ENCODE peak calls at places on chromosomes 1 and 21, in four cellular contexts. One of them, this sample, is unnamed.

GRCh38 chr1:172826096-172826741 is 167.3 kb downstream of the FASLG start:
- DNase-seq in K562: no peak
- DNase-seq in HepG2: peak
- DNase-seq in GM12878: no peak
- DNase-seq in this sample: no peak

GRCh38 chr21:45447821-45448220 is 42.9 kb downstream of the COL18A1 start:
- DNase-seq in K562: no peak
- DNase-seq in HepG2: no peak
- DNase-seq in GM12878: no peak
- DNase-seq in this sample: no peak

GRCh38 chr1:151011154-151011850 is 3.1 kb downstream of the PRUNE1 start:
- DNase-seq in K562: no peak
- DNase-seq in HepG2: no peak
- DNase-seq in GM12878: no peak
- DNase-seq in this sample: no peak

GRCh38 chr1:48402619-48403018 is 69.4 kb downstream of the SPATA6 start:
- DNase-seq in K562: no peak
- DNase-seq in HepG2: no peak
- DNase-seq in GM12878: no peak
- DNase-seq in this sample: no peak

GRCh38 chr1:26367441-26367840 is 5.1 kb downstream of the ZNF683 start:
- DNase-seq in K562: no peak
- DNase-seq in HepG2: no peak
- DNase-seq in GM12878: no peak
- DNase-seq in this sample: no peak

GRCh38 chr21:43193651-43194302 is 25.0 kb downstream of the CRYAA start:
- DNase-seq in K562: no peak
- DNase-seq in HepG2: no peak
- DNase-seq in GM12878: no peak
- DNase-seq in this sample: peak

GRCh38 chr1:40780678-40781613 is 2.6 kb upstream of the KCNQ4 start:
- DNase-seq in K562: no peak
- DNase-seq in HepG2: no peak
- DNase-seq in GM12878: no peak
- DNase-seq in this sample: no peak

GRCh38 chr1:159880435-159880834 is 18.0 kb upstream of the VSIG8 start:
- DNase-seq in K562: no peak
- DNase-seq in HepG2: no peak
- DNase-seq in GM12878: no peak
- DNase-seq in this sample: no peak

GRCh38 chr1:33111965-33112364 is 31.0 kb downstream of the AZIN2 start:
- DNase-seq in K562: no peak
- DNase-seq in HepG2: peak
- DNase-seq in GM12878: no peak
- DNase-seq in this sample: no peak

GRCh38 chr1:6001992-6002576 is 9.9 kb upstream of the NPHP4 start:
- DNase-seq in K562: no peak
- DNase-seq in HepG2: no peak
- DNase-seq in GM12878: no peak
- DNase-seq in this sample: peak

GRCh38 chr1:17409391-17409811 is 30.1 kb downstream of the RCC2 start:
- DNase-seq in K562: no peak
- DNase-seq in HepG2: no peak
- DNase-seq in GM12878: no peak
- DNase-seq in this sample: no peak

GRCh38 chr1:177937931-177938330 is 31.9 kb downstream of the SEC16B start:
- DNase-seq in K562: no peak
- DNase-seq in HepG2: no peak
- DNase-seq in GM12878: no peak
- DNase-seq in this sample: no peak

GRCh38 chr1:3319874-3320245 is 134.6 kb upstream of the ARHGEF16 start:
- DNase-seq in K562: peak
- DNase-seq in HepG2: peak
- DNase-seq in GM12878: no peak
- DNase-seq in this sample: peak

GRCh38 chr1:196115641-196116040 is 492.6 kb downstream of the KCNT2 start:
- DNase-seq in K562: no peak
- DNase-seq in HepG2: no peak
- DNase-seq in GM12878: no peak
- DNase-seq in this sample: peak

GRCh38 chr1:201346337-201346939 is 31.0 kb downstream of the TNNT2 start:
- DNase-seq in K562: peak
- DNase-seq in HepG2: peak
- DNase-seq in GM12878: no peak
- DNase-seq in this sample: peak

GRCh38 chr1:96524100-96524499 is 197.5 kb upstream of the PTBP2 start:
- DNase-seq in K562: no peak
- DNase-seq in HepG2: no peak
- DNase-seq in GM12878: no peak
- DNase-seq in this sample: no peak

GRCh38 chr1:20466231-20466630 is 19.8 kb downstream of the CAMK2N1 start:
- DNase-seq in K562: no peak
- DNase-seq in HepG2: no peak
- DNase-seq in GM12878: no peak
- DNase-seq in this sample: no peak

GRCh38 chr1:6502000-6502891 is 10.8 kb upstream of the PLEKHG5 start:
- DNase-seq in K562: no peak
- DNase-seq in HepG2: no peak
- DNase-seq in GM12878: no peak
- DNase-seq in this sample: no peak

GRCh38 chr1:152162826-152163463 is 3.9 kb upstream of the RPTN start:
- DNase-seq in K562: no peak
- DNase-seq in HepG2: peak
- DNase-seq in GM12878: no peak
- DNase-seq in this sample: no peak

GRCh38 chr1:228646717-228647522 is 88.4 kb upstream of the RHOU start:
- DNase-seq in K562: peak
- DNase-seq in HepG2: peak
- DNase-seq in GM12878: no peak
- DNase-seq in this sample: peak

GRCh38 chr21:19321688-19322087 is 918.1 kb upstream of the TMPRSS15 start:
- DNase-seq in K562: no peak
- DNase-seq in HepG2: no peak
- DNase-seq in GM12878: no peak
- DNase-seq in this sample: no peak

GRCh38 chr1:93680121-93681094 is 1.2 kb downstream of the BCAR3 start:
- DNase-seq in K562: peak
- DNase-seq in HepG2: peak
- DNase-seq in GM12878: no peak
- DNase-seq in this sample: peak

GRCh38 chr1:108316545-108316944 is 72.7 kb upstream of the NBPF4 start:
- DNase-seq in K562: no peak
- DNase-seq in HepG2: peak
- DNase-seq in GM12878: no peak
- DNase-seq in this sample: no peak

GRCh38 chr1:158053276-158053675 is 59.8 kb downstream of the KIRREL1 start:
- DNase-seq in K562: no peak
- DNase-seq in HepG2: no peak
- DNase-seq in GM12878: no peak
- DNase-seq in this sample: no peak

GRCh38 chr1:74324684-74325448 is 89.7 kb downstream of the TNNI3K start:
- DNase-seq in K562: no peak
- DNase-seq in HepG2: peak
- DNase-seq in GM12878: no peak
- DNase-seq in this sample: no peak

GRCh38 chr1:108533351-108534083 is 26.4 kb upstream of the EEIG2 start:
- DNase-seq in K562: peak
- DNase-seq in HepG2: no peak
- DNase-seq in GM12878: peak
- DNase-seq in this sample: peak

GRCh38 chr1:163172596-163172995 is 30.1 kb downstream of the RGS5 start:
- DNase-seq in K562: no peak
- DNase-seq in HepG2: no peak
- DNase-seq in GM12878: no peak
- DNase-seq in this sample: no peak
- TF ChIP-seq NR2C2 in K562: no peak
- TF ChIP-seq NR2C2 in HepG2: no peak
- TF ChIP-seq NR2C2 in GM12878: no peak
- TF ChIP-seq NR2C2 in this sample: no peak

GRCh38 chr1:218383051-218383450 is 37.9 kb downstream of the TGFB2 start:
- DNase-seq in K562: no peak
- DNase-seq in HepG2: no peak
- DNase-seq in GM12878: no peak
- DNase-seq in this sample: no peak

GRCh38 chr1:218377143-218377660 is 32.1 kb downstream of the TGFB2 start:
- DNase-seq in K562: peak
- DNase-seq in HepG2: peak
- DNase-seq in GM12878: no peak
- DNase-seq in this sample: no peak

GRCh38 chr1:218383681-218384080 is 38.5 kb downstream of the TGFB2 start:
- DNase-seq in K562: no peak
- DNase-seq in HepG2: no peak
- DNase-seq in GM12878: no peak
- DNase-seq in this sample: no peak

GRCh38 chr1:218382261-218382660 is 37.1 kb downstream of the TGFB2 start:
- DNase-seq in K562: no peak
- DNase-seq in HepG2: no peak
- DNase-seq in GM12878: no peak
- DNase-seq in this sample: no peak

GRCh38 chr1:218380125-218380977 is 35.2 kb downstream of the TGFB2 start:
- DNase-seq in K562: no peak
- DNase-seq in HepG2: peak
- DNase-seq in GM12878: no peak
- DNase-seq in this sample: no peak
- TF ChIP-seq NR2C2 in K562: no peak
- TF ChIP-seq NR2C2 in HepG2: no peak
- TF ChIP-seq NR2C2 in GM12878: no peak
- TF ChIP-seq NR2C2 in this sample: no peak

GRCh38 chr1:156498447-156499193 is 2.0 kb downstream of the MEF2D start:
- DNase-seq in K562: no peak
- DNase-seq in HepG2: no peak
- DNase-seq in GM12878: no peak
- DNase-seq in this sample: peak
- TF ChIP-seq NR2C2 in K562: no peak
- TF ChIP-seq NR2C2 in HepG2: no peak
- TF ChIP-seq NR2C2 in GM12878: no peak
- TF ChIP-seq NR2C2 in this sample: no peak

GRCh38 chr21:41366522-41367151 is 4.8 kb downstream of the MX2 start:
- DNase-seq in K562: peak
- DNase-seq in HepG2: peak
- DNase-seq in GM12878: peak
- DNase-seq in this sample: no peak
- TF ChIP-seq NR2C2 in K562: no peak
- TF ChIP-seq NR2C2 in HepG2: peak
- TF ChIP-seq NR2C2 in GM12878: no peak
- TF ChIP-seq NR2C2 in this sample: no peak

DNA sequence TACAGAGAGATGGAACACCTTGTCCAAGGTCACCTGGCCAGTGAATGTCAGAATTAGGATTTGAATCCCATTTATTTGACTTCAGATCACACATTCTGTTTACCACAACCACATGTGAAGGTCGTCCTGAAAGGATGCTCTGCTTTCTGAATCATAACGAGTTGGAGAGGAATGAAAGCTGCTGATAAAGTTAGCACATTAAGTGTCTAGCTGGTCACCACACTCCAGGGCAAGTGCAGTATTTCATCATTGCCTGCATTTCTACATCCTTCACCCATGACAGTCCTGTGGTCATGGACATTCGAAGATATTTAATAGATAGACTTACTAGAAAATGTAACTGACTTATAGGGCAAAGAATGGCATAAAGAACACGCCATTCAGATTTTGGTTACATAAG is 52.7 kb upstream of the ST6GALNAC3 start:
- DNase-seq in K562: no peak
- DNase-seq in HepG2: no peak
- DNase-seq in GM12878: no peak
- DNase-seq in this sample: no peak
- TF ChIP-seq NR2C2 in K562: no peak
- TF ChIP-seq NR2C2 in HepG2: no peak
- TF ChIP-seq NR2C2 in GM12878: no peak
- TF ChIP-seq NR2C2 in this sample: no peak

This sample was measured in WTC11.